ENCODE peak calls at places on chromosomes 3 and 15, in six cellular contexts. P is GM23338, Y is PC-9, T is PC-3, R is Karpas-422, J is hepatocyte. G is an unnamed sample. For H3K9me2, the result is how much of the 10 kb centered on the place peaks cover.

GRCh38 chr3:184765730-184766074 is 46.3 kb upstream of the VPS8 start:
- DNase-seq in P (no peak), Y (peak), R (peak), J (no peak), T (peak), G (peak)

GRCh38 chr15:40267670-40268069 is 15.2 kb downstream of the ANKRD63 start:
- DNase-seq in T (no peak), P (no peak), J (no peak), R (no peak), Y (no peak), G (no peak)

GRCh38 chr15:89814112-89814742 is 425 bp downstream of the ANPEP start:
- DNase-seq in Y (no peak), P (peak), J (no peak), T (no peak), R (no peak), G (peak)

GRCh38 chr3:149843502-149843901 is 30.5 kb downstream of the RNF13 start:
- DNase-seq in J (no peak), P (no peak), R (no peak), Y (no peak), T (no peak), G (no peak)

GRCh38 chr3:42247576-42248027 is 18.4 kb downstream of the CCK start:
- DNase-seq in T (peak), P (peak), J (peak), R (peak), Y (peak), G (peak)

GRCh38 chr15:25939122-25939521 is 76.0 kb upstream of the ATP10A start:
- DNase-seq in T (no peak), R (no peak), Y (no peak), P (no peak), J (no peak), G (no peak)

GRCh38 chr3:186487819-186488218 is 56.4 kb downstream of the CRYGS start:
- DNase-seq in P (peak), Y (no peak), J (no peak), R (no peak), T (peak), G (no peak)

GRCh38 chr3:78519281-78519680 is 1248.5 kb downstream of the ROBO1 start:
- DNase-seq in Y (no peak), P (no peak), T (no peak), J (no peak), R (no peak), G (no peak)

GRCh38 chr15:47742334-47742733 is 25.0 kb downstream of the SEMA6D start:
- DNase-seq in J (no peak), R (no peak), Y (no peak), P (no peak), T (no peak), G (no peak)

GRCh38 chr3:51682079-51682478 is 11.0 kb downstream of the TEX264 start:
- DNase-seq in P (peak), Y (peak), R (peak), J (peak), T (peak), G (peak)

DNA sequence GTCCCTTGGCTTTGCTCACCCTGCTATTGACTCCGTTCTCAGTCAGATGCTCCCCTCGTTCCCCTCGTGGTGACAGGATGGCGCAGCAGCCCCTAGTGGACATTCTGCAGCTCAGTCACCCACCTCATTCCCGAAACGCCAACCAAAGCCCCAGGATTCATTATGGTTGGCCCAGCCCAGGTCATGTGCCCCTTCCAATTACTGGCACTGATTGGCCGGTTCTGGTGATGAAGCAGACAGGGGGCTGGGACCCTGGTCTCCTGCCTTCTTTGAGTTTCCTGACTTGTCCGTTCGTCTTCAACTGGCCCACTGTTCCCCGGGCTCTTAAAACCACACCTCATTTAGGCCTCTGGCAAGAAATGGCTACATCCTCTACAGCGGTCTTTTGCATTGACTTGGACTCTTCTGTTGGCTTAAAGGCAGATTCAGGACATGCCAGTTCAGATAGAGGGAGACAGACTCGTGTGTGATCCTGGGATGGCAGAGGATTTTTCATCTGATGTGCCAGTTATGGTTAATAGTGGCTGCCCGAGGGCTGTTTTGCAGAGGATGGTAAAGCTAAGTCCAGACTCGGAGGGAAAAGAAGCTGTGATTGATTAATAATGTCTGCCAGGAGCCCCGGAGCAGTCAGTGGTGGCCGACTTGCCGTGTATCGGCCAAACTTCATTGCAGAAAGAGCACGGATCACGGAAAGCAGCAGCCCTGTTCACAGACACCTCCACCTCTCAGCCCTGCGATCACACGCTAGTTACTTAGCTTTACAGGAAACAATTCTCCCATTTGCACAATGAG is 37.8 kb downstream of the LSM3 start:
- DNase-seq in R (peak), T (no peak), Y (peak), P (peak), J (no peak), G (no peak)
- H3K4me3 ChIP-seq in R (no peak), T (no peak), Y (peak), P (peak), J (no peak), G (no peak)

GRCh38 chr15:69793783-69794451 is 303.8 kb downstream of the TLE3 start:
- DNase-seq in R (no peak), T (no peak), P (no peak), Y (no peak), J (no peak), G (peak)
- H3K9me2 ChIP-seq in R (under half), T (under half), P (under half), Y (under half), J (under half), G (under half)

GRCh38 chr15:75061272-75061671 is 37.9 kb downstream of the PPCDC start:
- DNase-seq in T (no peak), Y (no peak), J (no peak), P (no peak), R (no peak), G (peak)
- H2AFZ ChIP-seq in T (no peak), Y (no peak), J (no peak), P (no peak), R (no peak), G (no peak)

GRCh38 chr3:117019082-117019713 is 309.6 kb downstream of the TUSC7 start:
- DNase-seq in T (peak), Y (peak), P (peak), J (peak), R (peak), G (peak)
- H3K4me3 ChIP-seq in T (no peak), Y (no peak), P (no peak), J (no peak), R (no peak), G (no peak)

G was measured in GM23248.